ENCODE peak calls at places on chromosomes 7 and 10, in ten cellular contexts. L is colonic mucosa, X is IMR-90, F is fibroblast of lung, O is tibial artery, J is heart left ventricle, V is cardiac muscle cell, E is OCI-LY7, Y is pancreas, G is left lung. K is an unnamed sample. For H3K36me3 and H3K4me1, the result is how much of the 10 kb centered on the place peaks cover.

GRCh38 chr7:142813262-142813661 is 41.6 kb upstream of the EPHB6 start:
- DNase-seq in L (no peak), X (peak), F (no peak), O (no peak), J (no peak), V (peak), E (no peak), Y (no peak), G (no peak), K (no peak)

GRCh38 chr7:69184339-69184738 is 413.9 kb upstream of the AUTS2 start:
- DNase-seq in L (no peak), X (no peak), F (no peak), O (no peak), J (no peak), V (no peak), E (no peak), Y (no peak), G (no peak), K (no peak)

GRCh38 chr7:48528689-48529088 is 357.4 kb downstream of the ABCA13 start:
- DNase-seq in L (no peak), X (no peak), F (no peak), O (no peak), J (no peak), V (no peak), E (peak), Y (no peak), G (no peak), K (no peak)

GRCh38 chr10:19762026-19762425 is 54.2 kb upstream of the PLXDC2 start:
- DNase-seq in L (no peak), X (no peak), F (peak), O (no peak), J (no peak), V (peak), E (no peak), Y (no peak), G (no peak), K (no peak)

GRCh38 chr10:109823196-109823595 is 100.1 kb downstream of the XPNPEP1 start:
- DNase-seq in L (no peak), X (no peak), F (no peak), O (no peak), J (no peak), V (no peak), E (no peak), Y (no peak), G (no peak), K (no peak)

GRCh38 chr10:71966046-71967004 is 2.1 kb downstream of the CHST3 start:
- DNase-seq in L (no peak), X (peak), F (no peak), O (peak), J (no peak), V (peak), E (no peak), Y (no peak), G (no peak), K (no peak)

GRCh38 chr10:85606401-85606800 is 760.2 kb downstream of the GRID1 start:
- DNase-seq in L (no peak), X (no peak), F (no peak), O (no peak), J (no peak), V (no peak), E (no peak), Y (peak), G (no peak), K (no peak)

GRCh38 chr10:125662616-125663015 is 20.3 kb downstream of the TEX36 start:
- DNase-seq in L (no peak), X (no peak), F (no peak), O (no peak), J (no peak), V (no peak), E (no peak), Y (no peak), G (no peak), K (no peak)

GRCh38 chr7:142478479-142479220 is 220.8 kb upstream of the PRSS58 start:
- DNase-seq in L (peak), X (peak), F (peak), O (peak), J (no peak), V (peak), E (peak), Y (peak), G (peak), K (no peak)

GRCh38 chr7:107663196-107663595 is 2.6 kb downstream of the SLC26A4 start:
- DNase-seq in L (no peak), X (no peak), F (no peak), O (no peak), J (no peak), V (no peak), E (no peak), Y (no peak), G (no peak), K (no peak)

GRCh38 chr7:3301831-3302618 is 973 bp downstream of the SDK1 start:
- DNase-seq in L (no peak), X (peak), F (peak), O (no peak), J (no peak), V (peak), E (no peak), Y (peak), G (no peak), K (no peak)

GRCh38 chr10:10872035-10872673 is 145.5 kb upstream of the CELF2 start:
- DNase-seq in L (no peak), X (peak), F (peak), O (peak), J (peak), V (peak), E (no peak), Y (no peak), G (no peak), K (no peak)

GRCh38 chr10:125411724-125412123 is 251.4 kb upstream of the CTBP2 start:
- DNase-seq in L (no peak), X (peak), F (peak), O (no peak), J (no peak), V (peak), E (no peak), Y (no peak), G (no peak), K (no peak)

GRCh38 chr10:132829403-132829802 is 43.5 kb upstream of the NKX6-2 start:
- DNase-seq in L (no peak), X (no peak), F (no peak), O (no peak), J (no peak), V (no peak), E (no peak), Y (no peak), G (no peak), K (no peak)

GRCh38 chr10:107103174-107104025 is 61.1 kb downstream of the SORCS1 start:
- DNase-seq in L (no peak), X (no peak), F (no peak), O (no peak), J (no peak), V (no peak), E (no peak), Y (no peak), G (no peak), K (peak)

GRCh38 chr7:151430391-151431205 is 9.3 kb downstream of the CRYGN start:
- DNase-seq in L (no peak), X (no peak), F (no peak), O (no peak), J (no peak), V (no peak), E (no peak), Y (no peak), G (peak), K (no peak)

GRCh38 chr10:110501142-110501937 is 3.6 kb downstream of the DUSP5 start:
- DNase-seq in L (peak), X (peak), F (peak), O (peak), J (peak), V (peak), E (no peak), Y (peak), G (peak), K (peak)

GRCh38 chr10:126640391-126640790 is 30.1 kb downstream of the C10orf90 start:
- DNase-seq in L (no peak), X (no peak), F (no peak), O (no peak), J (no peak), V (peak), E (no peak), Y (no peak), G (no peak), K (no peak)

GRCh38 chr7:27198871-27199801 is 755 bp downstream of the HOXA13 start:
- DNase-seq in L (peak), X (no peak), F (no peak), O (no peak), J (no peak), V (peak), E (peak), Y (no peak), G (no peak), K (no peak)

GRCh38 chr10:35636942-35637341 is 5.2 kb downstream of the FZD8 start:
- DNase-seq in L (no peak), X (no peak), F (no peak), O (no peak), J (no peak), V (no peak), E (no peak), Y (no peak), G (no peak), K (no peak)

GRCh38 chr7:121798076-121798475 is 74.9 kb upstream of the PTPRZ1 start:
- DNase-seq in L (no peak), X (no peak), F (no peak), O (no peak), J (no peak), V (no peak), E (no peak), Y (no peak), G (no peak), K (no peak)

GRCh38 chr10:85177767-85178166 is 849.4 kb downstream of the CCSER2 start:
- DNase-seq in L (no peak), X (no peak), F (no peak), O (no peak), J (no peak), V (no peak), E (no peak), Y (no peak), G (no peak), K (no peak)

GRCh38 chr7:105721571-105722104 is 140.3 kb upstream of the EFCAB10 start:
- DNase-seq in L (no peak), X (no peak), F (no peak), O (no peak), J (no peak), V (no peak), E (no peak), Y (no peak), G (no peak), K (no peak)

GRCh38 chr7:158568974-158569857 is 18.4 kb downstream of the PTPRN2 start:
- DNase-seq in L (no peak), X (no peak), F (no peak), O (no peak), J (no peak), V (no peak), E (no peak), Y (no peak), G (no peak), K (no peak)

GRCh38 chr7:155734445-155734809 is 77.8 kb downstream of the SHH start:
- DNase-seq in L (no peak), X (no peak), F (no peak), O (no peak), J (no peak), V (no peak), E (no peak), Y (no peak), G (no peak), K (no peak)

GRCh38 chr10:3774018-3774813 is 10.8 kb downstream of the KLF6 start:
- DNase-seq in L (peak), X (peak), F (peak), O (no peak), J (no peak), V (peak), E (no peak), Y (peak), G (no peak), K (no peak)
- TF ChIP-seq CTCF in L (no peak), X (no peak), F (no peak), O (no peak), J (no peak), V (no peak), E (no peak), Y (no peak), G (no peak), K (peak)

GRCh38 chr7:631966-632830 is 94.3 kb upstream of the DNAAF5 start:
- DNase-seq in L (no peak), X (no peak), F (no peak), O (no peak), J (no peak), V (no peak), E (no peak), Y (no peak), G (no peak), K (no peak)

GRCh38 chr7:631291-631711 is 95.2 kb upstream of the DNAAF5 start:
- DNase-seq in L (no peak), X (no peak), F (no peak), O (no peak), J (no peak), V (no peak), E (no peak), Y (no peak), G (no peak), K (no peak)

GRCh38 chr7:628826-629225 is 97.7 kb upstream of the DNAAF5 start:
- DNase-seq in L (no peak), X (no peak), F (no peak), O (no peak), J (no peak), V (no peak), E (no peak), Y (no peak), G (no peak), K (no peak)

GRCh38 chr7:630111-630511 is 96.4 kb upstream of the DNAAF5 start:
- DNase-seq in L (no peak), X (no peak), F (no peak), O (no peak), J (no peak), V (no peak), E (no peak), Y (no peak), G (no peak), K (no peak)

DNA sequence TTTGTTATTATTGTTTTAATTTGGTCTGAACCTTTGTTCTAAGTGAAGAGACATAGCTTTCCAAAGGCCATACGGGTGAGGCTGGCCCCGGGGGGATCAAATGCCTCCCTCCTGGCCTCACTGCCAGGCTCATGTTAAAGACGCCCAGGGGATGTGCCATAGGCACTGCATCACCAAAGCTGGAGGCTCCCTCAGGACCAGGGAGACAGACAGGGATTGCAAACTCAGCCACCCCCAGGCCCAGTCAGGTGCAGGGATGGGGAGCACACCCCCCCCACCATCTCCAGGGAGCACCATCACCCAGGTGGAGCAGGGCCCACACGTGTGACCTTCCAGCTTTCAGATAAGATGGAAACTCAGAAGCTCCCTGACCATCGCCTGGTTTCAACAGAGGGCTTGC is 96.0 kb upstream of the DNAAF5 start:
- DNase-seq in L (no peak), X (no peak), F (no peak), O (no peak), J (no peak), V (no peak), E (no peak), Y (no peak), G (no peak), K (no peak)
- H3K36me3 ChIP-seq in L (under half), X (under half), F (under half), O (under half), J (under half), V (under half), E (under half), Y (under half), G (under half), K (under half)

DNA sequence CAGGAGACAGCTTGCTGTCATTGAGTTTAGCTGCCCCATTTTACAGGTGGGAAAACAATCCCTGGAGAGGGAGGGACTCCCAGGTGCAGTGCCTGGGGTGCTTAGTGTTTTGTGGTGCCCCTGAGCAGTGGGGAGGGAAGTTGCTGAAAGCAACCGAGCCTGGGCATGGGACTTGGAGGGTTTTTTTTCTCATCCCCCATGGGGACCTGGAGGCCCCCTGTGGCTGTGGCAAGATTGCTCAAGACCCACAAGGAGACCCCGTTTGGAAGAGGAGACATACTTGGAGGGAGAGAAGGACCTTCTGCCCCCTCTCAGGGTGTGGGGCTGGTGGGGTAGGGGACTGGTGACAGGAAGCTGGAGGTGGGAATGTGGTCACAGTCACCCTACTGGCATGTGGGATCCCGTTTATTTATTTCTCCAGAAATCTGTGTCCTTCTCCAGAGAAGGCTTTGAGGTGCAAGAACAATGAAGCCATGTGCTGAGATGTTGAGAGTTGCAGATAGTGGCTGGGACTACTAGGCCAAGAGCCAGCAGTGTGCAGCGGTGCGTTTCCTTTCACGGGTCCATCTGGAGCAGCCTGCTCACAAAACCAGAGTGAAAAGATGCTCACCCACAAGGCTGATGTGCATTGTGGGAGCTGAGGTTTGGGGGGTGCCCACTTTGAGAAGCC is 21.5 kb downstream of the ZMIZ1 start:
- DNase-seq in L (no peak), X (peak), F (no peak), O (no peak), J (no peak), V (peak), E (peak), Y (no peak), G (no peak), K (peak)
- H3K4me1 ChIP-seq in L (under half), X (half or more), F (under half), O (half or more), J (half or more), V (under half), E (half or more), Y (under half), G (half or more), K (under half)

DNA sequence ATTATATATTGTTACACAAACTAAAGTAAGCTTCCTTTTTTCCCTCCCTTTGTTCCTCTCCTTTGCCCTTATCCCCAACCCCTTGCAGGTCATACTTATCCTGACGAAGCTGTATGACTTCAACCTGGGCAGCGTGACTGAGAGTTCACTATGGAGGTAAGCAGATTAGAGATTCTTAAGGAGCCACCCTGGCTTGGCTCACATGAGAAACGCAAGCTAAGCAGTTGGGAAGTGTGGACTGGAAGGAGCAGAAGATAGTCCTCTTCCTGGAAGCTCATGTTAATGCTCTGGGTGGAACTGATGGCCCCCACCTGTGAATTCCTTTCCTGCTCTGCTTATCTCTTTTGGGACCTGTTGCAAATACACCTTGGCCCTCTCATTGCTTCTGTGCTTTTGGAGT is 201.6 kb downstream of the SORCS3 start:
- DNase-seq in L (no peak), X (no peak), F (no peak), O (no peak), J (no peak), V (no peak), E (no peak), Y (no peak), G (no peak), K (no peak)
- TF ChIP-seq CTCF in L (no peak), X (no peak), F (no peak), O (no peak), J (no peak), V (no peak), E (no peak), Y (no peak), G (no peak), K (no peak)

DNA sequence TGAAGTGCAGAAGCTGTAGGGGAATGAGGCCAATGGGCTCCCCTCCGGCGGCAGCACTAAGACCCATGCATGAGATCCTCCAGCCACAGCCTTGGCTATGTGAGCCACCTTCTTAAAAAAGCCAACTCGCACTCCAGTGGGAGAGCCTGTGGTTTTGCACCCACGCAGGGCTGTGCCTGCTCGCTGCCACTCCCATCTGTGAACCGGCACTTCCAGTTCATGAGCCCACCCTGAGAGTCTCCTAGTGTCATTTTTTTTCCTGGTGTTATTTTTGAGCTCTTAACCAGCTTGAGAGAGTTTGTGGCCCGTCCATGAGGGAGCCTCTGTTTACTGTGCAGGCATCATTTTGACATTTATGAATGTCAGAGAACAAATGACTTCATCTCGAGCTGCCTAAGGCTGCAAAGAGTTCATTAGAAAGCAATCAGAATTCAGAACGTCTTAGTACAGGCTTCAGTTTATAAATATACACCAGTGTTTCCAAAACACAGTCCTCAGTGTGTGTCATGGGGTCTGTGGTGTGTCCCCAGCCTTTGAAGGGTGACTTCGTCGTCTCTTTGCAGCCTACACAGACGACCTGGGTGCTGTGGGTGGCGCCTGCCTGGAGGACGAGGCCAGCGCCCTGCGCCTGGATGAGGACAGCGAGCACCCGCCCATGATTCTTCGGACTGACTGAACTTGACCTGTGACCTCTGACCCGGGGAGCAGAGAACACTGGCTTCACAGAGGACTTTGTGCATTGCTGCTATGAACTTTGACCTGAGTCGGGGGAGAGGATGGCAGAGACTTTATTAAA is 40.4 kb downstream of the WIPI2 start:
- DNase-seq in L (no peak), X (no peak), F (no peak), O (no peak), J (no peak), V (no peak), E (no peak), Y (no peak), G (no peak), K (no peak)
- H3K36me3 ChIP-seq in L (under half), X (half or more), F (under half), O (half or more), J (half or more), V (under half), E (under half), Y (half or more), G (half or more), K (under half)

GRCh38 chr10:23192741-23193434 is 776 bp downstream of the PTF1A start:
- DNase-seq in L (no peak), X (no peak), F (no peak), O (no peak), J (no peak), V (no peak), E (no peak), Y (peak), G (no peak), K (no peak)

GRCh38 chr10:23195846-23196200 is 3.7 kb downstream of the PTF1A start:
- DNase-seq in L (no peak), X (no peak), F (no peak), O (no peak), J (no peak), V (no peak), E (no peak), Y (no peak), G (no peak), K (no peak)

GRCh38 chr10:23193435-23194074 is 1.4 kb downstream of the PTF1A start:
- DNase-seq in L (no peak), X (no peak), F (no peak), O (no peak), J (no peak), V (no peak), E (no peak), Y (no peak), G (no peak), K (no peak)

GRCh38 chr10:23194966-23195845 is 3.1 kb downstream of the PTF1A start:
- DNase-seq in L (no peak), X (no peak), F (no peak), O (no peak), J (no peak), V (no peak), E (no peak), Y (peak), G (no peak), K (no peak)

GRCh38 chr10:23194471-23194965 is 2.4 kb downstream of the PTF1A start:
- DNase-seq in L (no peak), X (no peak), F (no peak), O (no peak), J (no peak), V (no peak), E (no peak), Y (no peak), G (no peak), K (no peak)
- H3K4me1 ChIP-seq in L (under half), X (under half), F (under half), O (under half), J (under half), V (under half), E (under half), Y (under half), G (under half), K (under half)

K was measured in BE2C.